ENCODE peak calls at places on chromosome 13, in nine cellular contexts. R, P, O, V, X, I, W, S and Q are unnamed samples.

GRCh38 chr13:70339738-70340137 is 231.5 kb upstream of the KLHL1 start:
- DNase-seq in W (no peak), V (no peak), I (no peak), R (peak; percentile 8), O (peak; percentile 28), P (no peak), S (no peak), X (peak; percentile 83), Q (no peak)

GRCh38 chr13:35953537-35954206 is 177.5 kb downstream of the DCLK1 start:
- DNase-seq in I (no peak), X (peak; percentile 92), O (peak; percentile 38), V (peak; percentile 83), R (peak; percentile 75), P (no peak), W (peak; percentile 76), S (peak; percentile 99), Q (peak; percentile 91)

GRCh38 chr13:98897706-98898105 is 80.2 kb downstream of the DOCK9 start:
- DNase-seq in W (no peak), S (no peak), R (no peak), V (no peak), O (no peak), X (no peak), P (no peak), I (no peak), Q (no peak)

GRCh38 chr13:107202371-107203023 is 634.6 kb upstream of the ARGLU1 start:
- DNase-seq in V (no peak), O (peak; percentile 36), X (no peak), P (no peak), W (no peak), R (peak; percentile 24), S (peak; percentile 44), I (no peak), Q (no peak)

GRCh38 chr13:97879646-97880297 is 73.7 kb upstream of the IPO5 start:
- DNase-seq in P (no peak), V (peak; percentile 83), O (no peak), I (no peak), W (no peak), S (no peak), R (peak; percentile 18), X (peak; percentile 87), Q (peak; percentile 88)

GRCh38 chr13:110304256-110304655 is 2.7 kb downstream of the COL4A1 start:
- DNase-seq in S (no peak), W (no peak), R (no peak), V (peak; percentile 57), X (no peak), P (no peak), O (no peak), I (no peak), Q (no peak)

GRCh38 chr13:27952931-27953670 is 16.0 kb downstream of the CDX2 start:
- DNase-seq in P (no peak), W (no peak), V (no peak), I (no peak), O (peak; percentile 85), R (peak; percentile 78), S (no peak), X (no peak), Q (no peak)

GRCh38 chr13:99811067-99811715 is 160.4 kb downstream of the ZIC5 start:
- DNase-seq in P (no peak), I (no peak), R (no peak), O (no peak), X (no peak), V (no peak), W (no peak), S (no peak), Q (no peak)

GRCh38 chr13:48235814-48236135 is 2.8 kb downstream of the ITM2B start:
- DNase-seq in V (no peak), X (no peak), I (no peak), W (no peak), S (no peak), R (no peak), O (no peak), P (no peak), Q (no peak)

GRCh38 chr13:58994077-58994476 is 1169.7 kb downstream of the DIAPH3 start:
- DNase-seq in O (no peak), P (no peak), I (no peak), S (no peak), W (no peak), V (no peak), X (no peak), R (no peak), Q (no peak)

GRCh38 chr13:21710163-21710562 is 39.3 kb downstream of the FGF9 start:
- DNase-seq in I (no peak), X (no peak), R (no peak), S (no peak), O (no peak), P (no peak), W (no peak), V (no peak), Q (no peak)

GRCh38 chr13:47146136-47146535 is 249.3 kb upstream of the HTR2A start:
- DNase-seq in V (peak; percentile 40), I (no peak), R (peak; percentile 8), S (no peak), O (no peak), P (no peak), W (no peak), X (no peak), Q (no peak)

GRCh38 chr13:33004454-33004853 is 11.8 kb upstream of the KL start:
- DNase-seq in W (peak; percentile 45), R (no peak), X (peak; percentile 40), V (no peak), O (no peak), P (no peak), S (peak; percentile 60), I (no peak), Q (no peak)

GRCh38 chr13:104779311-104779710 is 1713.1 kb upstream of the SLC10A2 start:
- DNase-seq in R (no peak), W (no peak), V (no peak), I (no peak), P (no peak), O (no peak), S (no peak), X (peak; percentile 60), Q (peak; percentile 5)

GRCh38 chr13:51728972-51729371 is 75.0 kb downstream of the DHRS12 start:
- DNase-seq in V (peak; percentile 89), I (no peak), R (no peak), S (no peak), P (no peak), W (no peak), X (no peak), O (no peak), Q (peak; percentile 64)

GRCh38 chr13:80509264-80509663 is 168.3 kb upstream of the SPRY2 start:
- DNase-seq in O (no peak), W (no peak), P (no peak), S (no peak), I (no peak), X (no peak), V (no peak), R (no peak), Q (no peak)

GRCh38 chr13:109773276-109773675 is 13.1 kb downstream of the IRS2 start:
- DNase-seq in V (no peak), O (no peak), R (no peak), X (no peak), W (no peak), I (no peak), S (no peak), P (no peak), Q (no peak)

GRCh38 chr13:53782400-53783030 is 753.9 kb downstream of the OLFM4 start:
- DNase-seq in I (no peak), X (peak; percentile 75), W (no peak), R (peak; percentile 66), P (peak; percentile 32), O (peak; percentile 32), V (peak; percentile 22), S (peak; percentile 73), Q (peak; percentile 44)

GRCh38 chr13:60032836-60033235 is 130.9 kb downstream of the DIAPH3 start:
- DNase-seq in X (no peak), V (no peak), P (no peak), I (no peak), S (no peak), R (no peak), W (no peak), O (no peak), Q (no peak)

GRCh38 chr13:105984236-105984635 is 551.2 kb downstream of the EFNB2 start:
- DNase-seq in P (no peak), O (no peak), S (no peak), X (no peak), V (no peak), I (no peak), R (no peak), W (no peak), Q (no peak)

GRCh38 chr13:93547886-93548285 is 321.3 kb downstream of the GPC6 start:
- DNase-seq in V (no peak), P (no peak), R (no peak), S (no peak), X (no peak), W (no peak), O (no peak), I (no peak), Q (peak; percentile 5)

GRCh38 chr13:25844559-25845434 is 207.0 kb downstream of the SHISA2 start:
- DNase-seq in I (no peak), X (no peak), V (no peak), W (no peak), R (no peak), O (no peak), S (no peak), P (no peak), Q (no peak)

GRCh38 chr13:112748947-112749346 is 59.1 kb downstream of the ATP11A start:
- DNase-seq in O (no peak), V (no peak), W (peak; percentile 78), X (no peak), P (no peak), R (no peak), I (no peak), S (no peak), Q (peak; percentile 71)

GRCh38 chr13:41649659-41650058 is 192.3 kb downstream of the RGCC start:
- DNase-seq in I (no peak), V (no peak), S (no peak), P (no peak), W (no peak), O (no peak), X (peak; percentile 50), R (no peak), Q (no peak)

GRCh38 chr13:24668955-24669354 is 11.3 kb upstream of the ATP12A start:
- DNase-seq in I (no peak), W (no peak), P (no peak), S (peak; percentile 6), V (no peak), X (no peak), R (peak; percentile 63), O (no peak), Q (no peak)

GRCh38 chr13:44396963-44397580 is 23.4 kb downstream of the SERP2 start:
- DNase-seq in R (no peak), O (no peak), V (peak; percentile 9), I (no peak), S (no peak), X (peak; percentile 96), W (no peak), P (no peak), Q (peak; percentile 70)

GRCh38 chr13:74298912-74299311 is 164.7 kb upstream of the KLF12 start:
- DNase-seq in I (no peak), S (no peak), O (no peak), V (no peak), R (no peak), X (no peak), P (no peak), W (no peak), Q (no peak)

GRCh38 chr13:68046900-68047299 is 816.8 kb upstream of the PCDH9 start:
- DNase-seq in R (no peak), V (no peak), P (no peak), I (no peak), S (no peak), O (no peak), X (no peak), W (no peak), Q (no peak)